ENCODE peak calls at places on chromosomes 16 and 17, in seven cellular contexts. T is stimulated activated CD8-positive, alpha-beta memory T cell treated with anti-CD3 and anti-CD28 coated beads, Interleukin-2, amount 100 ng/mL, for 1 hour; Y is PC-3; F is adipocyte; X is left ventricle myocardium inferior; M is HCEC 1CT; J is immature natural killer cell. O is an unnamed sample.

GRCh38 chr17:78117027-78117981 is 11.3 kb downstream of the TMC6 start:
- DNase-seq in J (no peak), X (no peak), F (no peak), M (no peak), Y (no peak), T (no peak), O (peak)

GRCh38 chr17:66684716-66685115 is 150.2 kb upstream of the CACNG5 start:
- DNase-seq in Y (no peak), T (no peak), X (no peak), J (no peak), F (peak), M (no peak), O (no peak)

GRCh38 chr16:67857547-67858233 is 10.2 kb upstream of the CENPT start:
- DNase-seq in J (no peak), M (peak), X (peak), T (no peak), Y (peak), F (peak), O (peak)

GRCh38 chr17:81035389-81036127 is 607 bp downstream of the BAIAP2 start:
- DNase-seq in Y (peak), F (peak), M (no peak), J (no peak), T (no peak), X (no peak), O (no peak)

GRCh38 chr16:23407436-23408125 is 45.4 kb downstream of the COG7 start:
- DNase-seq in J (no peak), T (no peak), Y (no peak), F (no peak), X (no peak), M (no peak), O (no peak)

GRCh38 chr17:13749566-13750235 is 148.0 kb upstream of the HS3ST3A1 start:
- DNase-seq in T (no peak), Y (no peak), M (no peak), J (no peak), X (no peak), F (no peak), O (no peak)

GRCh38 chr16:62277942-62278341 is 241.7 kb upstream of the CDH8 start:
- DNase-seq in T (no peak), M (no peak), J (no peak), Y (no peak), X (no peak), F (no peak), O (no peak)

GRCh38 chr17:34171245-34171818 is 83.8 kb upstream of the CCL2 start:
- DNase-seq in M (peak), F (peak), Y (peak), T (peak), J (peak), X (peak), O (peak)

GRCh38 chr17:6047966-6048365 is 22.2 kb upstream of the WSCD1 start:
- DNase-seq in X (no peak), F (peak), Y (no peak), M (peak), T (no peak), J (no peak), O (no peak)

GRCh38 chr16:84806256-84806889 is 13.4 kb upstream of the CRISPLD2 start:
- DNase-seq in X (peak), Y (peak), T (no peak), M (no peak), F (peak), J (no peak), O (no peak)

GRCh38 chr16:89613101-89613953 is at the start of gene DPEP1:
- DNase-seq in J (no peak), T (no peak), Y (no peak), M (no peak), X (no peak), F (no peak), O (peak)

GRCh38 chr16:15907863-15908478 is 19.6 kb upstream of the CEP20 start:
- DNase-seq in F (no peak), T (no peak), J (peak), Y (peak), X (no peak), M (peak), O (peak)